ENCODE peak calls at places on chromosome 14, in four cellular contexts. One of them, this sample, is unnamed.

GRCh38 chr14:104138098-104138890 is at the start of gene KIF26A:
- DNase-seq in A549: peak; percentile 80
- DNase-seq in aorta: peak; percentile 77
- DNase-seq in cardiac muscle cell: no peak
- DNase-seq in this sample: peak; percentile 41

GRCh38 chr14:67490201-67490600 is 1.7 kb upstream of the TMEM229B start:
- DNase-seq in A549: no peak
- DNase-seq in aorta: no peak
- DNase-seq in cardiac muscle cell: peak; percentile 32
- DNase-seq in this sample: no peak

GRCh38 chr14:104109731-104110361 is 24.3 kb downstream of the ASPG start:
- DNase-seq in A549: no peak
- DNase-seq in aorta: peak; percentile 66
- DNase-seq in cardiac muscle cell: no peak
- DNase-seq in this sample: no peak

GRCh38 chr14:67373347-67373746 is 13.2 kb downstream of the EIF2S1 start:
- DNase-seq in A549: no peak
- DNase-seq in aorta: no peak
- DNase-seq in cardiac muscle cell: no peak
- DNase-seq in this sample: no peak

GRCh38 chr14:104446611-104447010 is 133.0 kb upstream of the C14orf180 start:
- DNase-seq in A549: no peak
- DNase-seq in aorta: peak; percentile 37
- DNase-seq in cardiac muscle cell: no peak
- DNase-seq in this sample: no peak

GRCh38 chr14:83433618-83434017 is 1900.0 kb upstream of the SEL1L start:
- DNase-seq in A549: no peak
- DNase-seq in aorta: no peak
- DNase-seq in cardiac muscle cell: no peak
- DNase-seq in this sample: no peak

GRCh38 chr14:93892923-93893549 is 34.1 kb upstream of the FAM181A start:
- DNase-seq in A549: peak; percentile 54
- DNase-seq in aorta: peak; percentile 94
- DNase-seq in cardiac muscle cell: peak; percentile 64
- DNase-seq in this sample: peak; percentile 91

GRCh38 chr14:80426686-80427085 is 215.4 kb upstream of the DIO2 start:
- DNase-seq in A549: no peak
- DNase-seq in aorta: no peak
- DNase-seq in cardiac muscle cell: peak; percentile 60
- DNase-seq in this sample: no peak

GRCh38 chr14:36518586-36519430 is 1.2 kb downstream of the NKX2-1 start:
- DNase-seq in A549: no peak
- DNase-seq in aorta: no peak
- DNase-seq in cardiac muscle cell: no peak
- DNase-seq in this sample: no peak

GRCh38 chr14:99169776-99170356 is 102.1 kb downstream of the BCL11B start:
- DNase-seq in A549: no peak
- DNase-seq in aorta: no peak
- DNase-seq in cardiac muscle cell: no peak
- DNase-seq in this sample: no peak

GRCh38 chr14:105155681-105156413 is 12.7 kb downstream of the JAG2 start:
- DNase-seq in A549: no peak
- DNase-seq in aorta: peak; percentile 69
- DNase-seq in cardiac muscle cell: no peak
- DNase-seq in this sample: no peak

GRCh38 chr14:36271939-36272907 is 48.2 kb downstream of the MBIP start:
- DNase-seq in A549: no peak
- DNase-seq in aorta: no peak
- DNase-seq in cardiac muscle cell: peak; percentile 23
- DNase-seq in this sample: peak; percentile 23

GRCh38 chr14:77436042-77436441 is 12.7 kb upstream of the NOXRED1 start:
- DNase-seq in A549: no peak
- DNase-seq in aorta: no peak
- DNase-seq in cardiac muscle cell: no peak
- DNase-seq in this sample: no peak

GRCh38 chr14:76918751-76919421 is 92.7 kb downstream of the LRRC74A start:
- DNase-seq in A549: peak; percentile 95
- DNase-seq in aorta: peak; percentile 98
- DNase-seq in cardiac muscle cell: peak; percentile 99
- DNase-seq in this sample: peak; percentile 96

GRCh38 chr14:84098261-84098660 is 1431.7 kb upstream of the FLRT2 start:
- DNase-seq in A549: no peak
- DNase-seq in aorta: no peak
- DNase-seq in cardiac muscle cell: no peak
- DNase-seq in this sample: no peak

GRCh38 chr14:80456200-80456599 is 244.9 kb upstream of the DIO2 start:
- DNase-seq in A549: no peak
- DNase-seq in aorta: no peak
- DNase-seq in cardiac muscle cell: peak; percentile 47
- DNase-seq in this sample: no peak

GRCh38 chr14:51458563-51458955 is 193.2 kb upstream of the FRMD6 start:
- DNase-seq in A549: no peak
- DNase-seq in aorta: no peak
- DNase-seq in cardiac muscle cell: no peak
- DNase-seq in this sample: no peak

GRCh38 chr14:23535943-23536342 is 15.6 kb downstream of the ZFHX2 start:
- DNase-seq in A549: no peak
- DNase-seq in aorta: no peak
- DNase-seq in cardiac muscle cell: no peak
- DNase-seq in this sample: no peak

GRCh38 chr14:104086210-104086660 is 735 bp downstream of the ASPG start:
- DNase-seq in A549: no peak
- DNase-seq in aorta: no peak
- DNase-seq in cardiac muscle cell: no peak
- DNase-seq in this sample: no peak

GRCh38 chr14:83632375-83632774 is 1897.6 kb upstream of the FLRT2 start:
- DNase-seq in A549: no peak
- DNase-seq in aorta: no peak
- DNase-seq in cardiac muscle cell: no peak
- DNase-seq in this sample: no peak

GRCh38 chr14:86217523-86217922 is 687.6 kb downstream of the FLRT2 start:
- DNase-seq in A549: no peak
- DNase-seq in aorta: no peak
- DNase-seq in cardiac muscle cell: no peak
- DNase-seq in this sample: no peak

GRCh38 chr14:56136571-56137498 is 18.6 kb downstream of the PELI2 start:
- DNase-seq in A549: no peak
- DNase-seq in aorta: no peak
- DNase-seq in cardiac muscle cell: no peak
- DNase-seq in this sample: no peak

GRCh38 chr14:98350213-98350612 is 921.8 kb downstream of the BCL11B start:
- DNase-seq in A549: no peak
- DNase-seq in aorta: no peak
- DNase-seq in cardiac muscle cell: no peak
- DNase-seq in this sample: no peak

GRCh38 chr14:70358631-70359030 is 852 bp downstream of the COX16 start:
- DNase-seq in A549: peak; percentile 28
- DNase-seq in aorta: no peak
- DNase-seq in cardiac muscle cell: peak; percentile 25
- DNase-seq in this sample: no peak

GRCh38 chr14:77991128-77991772 is 178.9 kb upstream of the NRXN3 start:
- DNase-seq in A549: no peak
- DNase-seq in aorta: no peak
- DNase-seq in cardiac muscle cell: no peak
- DNase-seq in this sample: no peak

GRCh38 chr14:63438065-63438757 is 105.0 kb downstream of the PPP2R5E start:
- DNase-seq in A549: peak; percentile 26
- DNase-seq in aorta: peak; percentile 77
- DNase-seq in cardiac muscle cell: peak; percentile 98
- DNase-seq in this sample: peak; percentile 59

GRCh38 chr14:74589291-74589879 is 22.7 kb downstream of the LTBP2 start:
- DNase-seq in A549: no peak
- DNase-seq in aorta: no peak
- DNase-seq in cardiac muscle cell: no peak
- DNase-seq in this sample: no peak
- H3K4me1 ChIP-seq in A549: peaks cover 7% of the 10 kb centered on the region
- H3K4me1 ChIP-seq in aorta: peaks cover 8% of the 10 kb centered on the region
- H3K4me1 ChIP-seq in cardiac muscle cell: peaks cover 37% of the 10 kb centered on the region
- H3K4me1 ChIP-seq in this sample: peaks cover 26% of the 10 kb centered on the region

DNA sequence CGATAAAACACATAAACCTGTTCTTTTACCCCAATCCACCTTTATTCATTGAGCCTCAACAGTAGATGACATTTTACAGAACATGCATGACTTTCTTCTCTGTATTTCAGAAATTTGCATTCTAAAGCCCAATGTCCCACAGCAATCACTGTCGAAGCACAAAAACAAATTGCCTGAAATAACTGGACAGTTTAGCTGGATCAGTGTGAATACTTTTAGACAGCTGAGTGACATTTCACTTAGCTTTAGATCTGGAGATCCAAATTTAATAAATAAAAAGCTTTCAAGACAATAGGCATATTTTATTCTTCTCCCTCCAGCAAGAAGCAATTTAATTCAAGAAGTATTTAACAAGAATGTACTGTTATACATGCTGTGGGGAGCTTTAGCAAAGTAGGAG is 109.1 kb upstream of the FSCB start:
- DNase-seq in A549: no peak
- DNase-seq in aorta: no peak
- DNase-seq in cardiac muscle cell: no peak
- DNase-seq in this sample: no peak
- H3K4me1 ChIP-seq in A549: no peaks in the 10 kb centered on the region
- H3K4me1 ChIP-seq in aorta: no peaks in the 10 kb centered on the region
- H3K4me1 ChIP-seq in cardiac muscle cell: no peaks in the 10 kb centered on the region
- H3K4me1 ChIP-seq in this sample: no peaks in the 10 kb centered on the region

GRCh38 chr14:32368107-32368506 is 39.0 kb downstream of the AKAP6 start:
- DNase-seq in A549: no peak
- DNase-seq in aorta: no peak
- DNase-seq in cardiac muscle cell: no peak
- DNase-seq in this sample: no peak

GRCh38 chr14:32364941-32365340 is 35.8 kb downstream of the AKAP6 start:
- DNase-seq in A549: no peak
- DNase-seq in aorta: no peak
- DNase-seq in cardiac muscle cell: no peak
- DNase-seq in this sample: no peak

GRCh38 chr14:32366256-32366655 is 37.2 kb downstream of the AKAP6 start:
- DNase-seq in A549: no peak
- DNase-seq in aorta: no peak
- DNase-seq in cardiac muscle cell: peak; percentile 51
- DNase-seq in this sample: no peak

GRCh38 chr14:32366995-32367394 is 37.9 kb downstream of the AKAP6 start:
- DNase-seq in A549: no peak
- DNase-seq in aorta: no peak
- DNase-seq in cardiac muscle cell: peak; percentile 55
- DNase-seq in this sample: peak; percentile 25

GRCh38 chr14:32367501-32367900 is 38.4 kb downstream of the AKAP6 start:
- DNase-seq in A549: no peak
- DNase-seq in aorta: no peak
- DNase-seq in cardiac muscle cell: no peak
- DNase-seq in this sample: no peak
- H3K4me1 ChIP-seq in A549: peaks cover 29% of the 10 kb centered on the region
- H3K4me1 ChIP-seq in aorta: peaks cover 3% of the 10 kb centered on the region
- H3K4me1 ChIP-seq in cardiac muscle cell: peaks cover 8% of the 10 kb centered on the region
- H3K4me1 ChIP-seq in this sample: peaks cover 6% of the 10 kb centered on the region

GRCh38 chr14:32512813-32513212 is 183.7 kb downstream of the AKAP6 start:
- DNase-seq in A549: no peak
- DNase-seq in aorta: no peak
- DNase-seq in cardiac muscle cell: peak; percentile 16
- DNase-seq in this sample: no peak

GRCh38 chr14:32508281-32508680 is 179.2 kb downstream of the AKAP6 start:
- DNase-seq in A549: no peak
- DNase-seq in aorta: no peak
- DNase-seq in cardiac muscle cell: peak; percentile 40
- DNase-seq in this sample: no peak

GRCh38 chr14:32512348-32512747 is 183.2 kb downstream of the AKAP6 start:
- DNase-seq in A549: no peak
- DNase-seq in aorta: no peak
- DNase-seq in cardiac muscle cell: no peak
- DNase-seq in this sample: no peak

GRCh38 chr14:32509632-32510187 is 180.6 kb downstream of the AKAP6 start:
- DNase-seq in A549: peak; percentile 15
- DNase-seq in aorta: peak; percentile 90
- DNase-seq in cardiac muscle cell: peak; percentile 98
- DNase-seq in this sample: peak; percentile 73

DNA sequence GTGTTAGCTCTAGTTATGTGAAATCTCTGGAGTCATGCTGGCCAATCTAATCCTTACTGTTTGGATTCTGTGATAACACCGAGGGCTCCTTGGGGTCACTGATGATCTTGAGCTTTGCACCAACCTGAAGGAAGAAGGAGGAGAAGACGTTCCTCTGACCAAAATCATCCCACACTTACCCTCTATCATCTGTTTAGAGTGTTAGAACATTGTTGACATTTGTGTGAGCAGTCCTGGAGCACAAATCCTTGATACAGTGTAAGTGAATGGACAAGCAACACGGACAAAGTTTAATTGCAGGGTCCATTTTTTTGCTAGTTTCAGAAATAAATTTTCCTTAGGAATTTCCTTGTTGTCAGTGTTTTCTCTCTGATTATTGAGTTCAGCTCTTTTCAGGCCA is 181.7 kb downstream of the AKAP6 start:
- DNase-seq in A549: no peak
- DNase-seq in aorta: no peak
- DNase-seq in cardiac muscle cell: no peak
- DNase-seq in this sample: no peak
- H3K4me1 ChIP-seq in A549: peaks cover 80% of the 10 kb centered on the region
- H3K4me1 ChIP-seq in aorta: peaks cover 6% of the 10 kb centered on the region
- H3K4me1 ChIP-seq in cardiac muscle cell: peaks cover 12% of the 10 kb centered on the region
- H3K4me1 ChIP-seq in this sample: peaks cover 10% of the 10 kb centered on the region

DNA sequence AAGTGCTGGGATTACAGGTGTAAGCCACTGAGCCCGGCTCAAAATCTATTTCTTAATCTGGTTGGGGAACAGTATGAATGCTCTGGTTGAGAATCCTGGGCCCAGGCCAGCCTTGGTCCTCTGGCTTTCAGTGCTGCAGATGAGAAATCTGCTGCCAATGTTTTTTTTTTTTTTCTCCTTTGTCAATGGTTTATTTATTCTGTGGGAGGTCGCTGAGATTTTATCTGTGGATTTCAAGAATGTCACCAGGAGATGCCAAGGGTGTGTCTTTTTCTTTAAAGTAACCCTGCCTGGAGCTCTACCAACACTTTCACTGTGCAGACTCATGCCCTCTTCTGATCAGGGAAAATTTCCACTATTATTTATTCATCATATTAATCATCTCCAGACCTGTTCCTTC is 3.6 kb downstream of the SLC25A29 start:
- DNase-seq in A549: no peak
- DNase-seq in aorta: no peak
- DNase-seq in cardiac muscle cell: no peak
- DNase-seq in this sample: no peak
- H3K4me1 ChIP-seq in A549: peaks cover 29% of the 10 kb centered on the region
- H3K4me1 ChIP-seq in aorta: no peaks in the 10 kb centered on the region
- H3K4me1 ChIP-seq in cardiac muscle cell: peaks cover 11% of the 10 kb centered on the region
- H3K4me1 ChIP-seq in this sample: peaks cover 26% of the 10 kb centered on the region

This sample was measured in testis.